ENCODE peak calls at places on chromosomes 3 and 15, in eight cellular contexts. F is pancreas; N is CD8-positive, alpha-beta T cell; G is uterus; T is heart left ventricle; J is ovary; Q is BE2C; K is mucosa of descending colon. P is an unnamed sample.
A peak's percentile ranks its signal among the peaks of the same experiment; 100 is the strongest.

GRCh38 chr3:178295257-178295912 is 240.9 kb upstream of the KCNMB2 start:
- DNase-seq in F (no peak), N (no peak), G (peak; percentile 62), T (no peak), J (no peak), Q (no peak), K (no peak), P (peak; percentile 72)

GRCh38 chr3:126287536-126288181 is 69.5 kb downstream of the KLF15 start:
- DNase-seq in F (peak; percentile 91), N (no peak), G (peak; percentile 63), T (peak; percentile 64), J (peak; percentile 70), Q (peak; percentile 79), K (peak; percentile 44), P (no peak)

GRCh38 chr3:128763967-128764366 is 38.0 kb downstream of the RAB7A start:
- DNase-seq in F (no peak), N (no peak), G (no peak), T (peak; percentile 38), J (no peak), Q (no peak), K (no peak), P (no peak)

GRCh38 chr3:4750306-4751056 is 228.8 kb upstream of the BHLHE40 start:
- DNase-seq in F (no peak), N (no peak), G (peak; percentile 86), T (peak; percentile 42), J (peak; percentile 71), Q (no peak), K (no peak), P (no peak)

GRCh38 chr3:147418352-147418751 is 9.2 kb downstream of the ZIC1 start:
- DNase-seq in F (no peak), N (no peak), G (no peak), T (no peak), J (no peak), Q (no peak), K (no peak), P (no peak)

GRCh38 chr3:127783166-127783565 is 39.1 kb downstream of the MGLL start:
- DNase-seq in F (no peak), N (no peak), G (no peak), T (no peak), J (no peak), Q (no peak), K (peak; percentile 24), P (no peak)

GRCh38 chr3:78825118-78825857 is 942.5 kb downstream of the ROBO1 start:
- DNase-seq in F (no peak), N (no peak), G (no peak), T (no peak), J (no peak), Q (no peak), K (no peak), P (no peak)

GRCh38 chr3:40504636-40505430 is 1.0 kb upstream of the ZNF620 start:
- DNase-seq in F (no peak), N (no peak), G (peak; percentile 53), T (no peak), J (peak; percentile 34), Q (no peak), K (no peak), P (peak; percentile 70)

GRCh38 chr3:197809356-197810020 is 18.4 kb downstream of the LRCH3 start:
- DNase-seq in F (no peak), N (no peak), G (no peak), T (no peak), J (no peak), Q (no peak), K (no peak), P (no peak)

GRCh38 chr3:157155591-157155990 is 4.4 kb downstream of the CCNL1 start:
- DNase-seq in F (no peak), N (no peak), G (no peak), T (no peak), J (no peak), Q (no peak), K (no peak), P (no peak)
- H3K4me3 ChIP-seq in F (peak overlapping the region; percentile 29), N (no peak overlapping the region), G (no peak overlapping the region), T (no peak overlapping the region), J (no peak overlapping the region), Q (peak overlapping the region; percentile 26), K (no peak overlapping the region), P (peak overlapping the region; percentile 97)

DNA sequence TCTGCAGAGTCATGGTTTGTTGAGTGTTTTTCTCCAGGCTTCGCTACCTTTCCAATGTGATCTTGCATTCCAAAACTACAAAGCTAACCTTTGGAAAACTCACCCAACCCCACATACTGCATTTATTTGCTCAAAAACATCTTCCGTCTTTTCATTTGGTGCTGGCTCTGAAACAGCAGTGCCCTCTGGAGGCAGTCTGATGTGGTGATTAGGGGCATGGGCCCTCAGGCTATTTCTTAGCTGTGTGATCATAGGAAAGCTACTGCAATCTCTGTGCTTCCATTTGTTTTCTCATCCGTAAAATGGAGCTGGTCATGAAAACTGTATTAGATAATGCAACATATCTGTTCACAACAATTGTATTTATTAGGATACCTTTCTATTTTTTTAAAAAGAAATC is 47.0 kb downstream of the MTHFS start:
- DNase-seq in F (no peak), N (no peak), G (no peak), T (no peak), J (no peak), Q (peak; percentile 64), K (no peak), P (no peak)
- TF ChIP-seq CTCF in F (peak; percentile 10), N (peak; percentile 27), G (no peak), T (peak; percentile 37), J (peak; percentile 6), Q (peak; percentile 83), K (no peak), P (peak; percentile 65)

GRCh38 chr15:80640546-80641121 is 54.5 kb upstream of the ABHD17C start:
- DNase-seq in F (no peak), N (no peak), G (no peak), T (no peak), J (no peak), Q (no peak), K (no peak), P (no peak)
- H3K4me3 ChIP-seq in F (no peak overlapping the region), N (no peak overlapping the region), G (no peak overlapping the region), T (no peak overlapping the region), J (no peak overlapping the region), Q (no peak overlapping the region), K (no peak overlapping the region), P (no peak overlapping the region)

DNA sequence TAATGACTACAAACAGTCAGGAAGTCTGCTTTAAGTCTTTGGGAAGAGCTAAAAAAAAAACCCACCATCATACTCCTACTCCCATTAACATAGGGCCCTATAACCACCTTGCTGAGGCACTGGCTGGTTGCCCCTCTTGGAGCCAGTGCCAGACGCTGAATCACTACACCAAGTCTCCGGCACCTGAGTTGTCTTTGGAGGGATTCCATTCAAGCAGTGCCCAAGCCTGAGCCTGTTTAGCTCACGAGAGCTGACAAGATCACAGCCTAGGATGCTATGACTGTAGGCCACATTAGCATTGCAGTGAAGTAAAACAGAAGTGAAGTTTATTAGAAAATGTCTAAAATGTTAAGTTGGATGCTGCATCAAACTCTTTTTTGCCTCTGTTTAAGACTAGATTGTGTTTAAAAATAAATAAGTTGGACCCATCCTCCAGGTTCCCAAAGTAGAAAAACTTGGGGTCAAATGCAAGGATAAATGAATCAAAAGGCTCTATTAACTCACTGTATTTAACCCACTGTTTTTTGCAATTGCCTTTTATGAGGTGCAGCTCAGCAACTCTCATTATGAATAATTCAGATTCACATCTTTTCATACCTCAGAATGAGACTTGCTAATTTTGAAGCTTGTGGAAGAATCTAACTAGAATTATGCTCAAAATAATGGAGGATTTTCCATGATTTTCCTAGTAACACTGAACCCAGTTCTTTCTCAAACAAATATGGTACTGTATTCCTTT is 461.9 kb downstream of the FOXP1 start:
- DNase-seq in F (no peak), N (no peak), G (no peak), T (no peak), J (no peak), Q (no peak), K (no peak), P (no peak)
- TF ChIP-seq CTCF in F (no peak), N (no peak), G (no peak), T (no peak), J (no peak), Q (no peak), K (no peak), P (no peak)

GRCh38 chr15:101088788-101089578 is 162.9 kb downstream of the CHSY1 start:
- DNase-seq in F (peak; percentile 89), N (peak; percentile 70), G (peak; percentile 55), T (peak; percentile 67), J (peak; percentile 82), Q (peak; percentile 84), K (peak; percentile 88), P (no peak)
- H3K4me3 ChIP-seq in F (peak overlapping the region; percentile 30), N (no peak overlapping the region), G (no peak overlapping the region), T (peak overlapping the region; percentile 12), J (peak overlapping the region; percentile 30), Q (no peak overlapping the region), K (no peak overlapping the region), P (peak overlapping the region; percentile 16)

GRCh38 chr15:78767331-78767951 is 43.8 kb downstream of the ADAMTS7 start:
- DNase-seq in F (peak; percentile 66), N (no peak), G (peak; percentile 7), T (peak; percentile 6), J (peak; percentile 18), Q (no peak), K (peak; percentile 20), P (no peak)
- TF ChIP-seq CTCF in F (no peak), N (no peak), G (no peak), T (no peak), J (no peak), Q (no peak), K (no peak), P (no peak)